ENCODE peak calls at places on chromosomes 6 and 20, in six cellular contexts. Z is suprapubic skin; S is activated T-cell treated with anti-CD3 and anti-CD28 coated beads, Interleukin-2, amount 50 U/mL, for 72 hours; D is GM20000; K is stimulated activated CD4-positive, alpha-beta T cell treated with anti-CD3 and anti-CD28 coated beads, Interleukin-1b, Interleukin-23, amount 100 ng/mL, for 24 hours; Y is astrocyte. N is an unnamed sample.

GRCh38 chr6:111573118-111573883 is 32.4 kb downstream of the TRAF3IP2 start:
- DNase-seq in Z (no peak), S (no peak), D (no peak), K (no peak), Y (peak), N (no peak)

GRCh38 chr20:48760403-48760889 is 67.4 kb downstream of the PREX1 start:
- DNase-seq in Z (no peak), S (peak), D (peak), K (no peak), Y (peak), N (peak)

GRCh38 chr6:16316741-16317251 is 78.4 kb downstream of the GMPR start:
- DNase-seq in Z (no peak), S (peak), D (peak), K (no peak), Y (peak), N (peak)

GRCh38 chr6:166618251-166618650 is 8.8 kb downstream of the RPS6KA2 start:
- DNase-seq in Z (no peak), S (no peak), D (no peak), K (no peak), Y (no peak), N (no peak)

GRCh38 chr20:47656313-47656712 is 129.0 kb downstream of the SULF2 start:
- DNase-seq in Z (no peak), S (no peak), D (no peak), K (no peak), Y (no peak), N (no peak)

GRCh38 chr6:72760130-72760793 is 138.4 kb downstream of the KCNQ5 start:
- DNase-seq in Z (no peak), S (no peak), D (no peak), K (no peak), Y (peak), N (no peak)

GRCh38 chr6:10882654-10883053 is 813 bp upstream of the GCM2 start:
- DNase-seq in Z (no peak), S (no peak), D (no peak), K (no peak), Y (no peak), N (no peak)

GRCh38 chr6:53651149-53651763 is 14.3 kb downstream of the KLHL31 start:
- DNase-seq in Z (no peak), S (peak), D (peak), K (peak), Y (peak), N (peak)